ENCODE peak calls at places on chromosomes 1 and 21, in nine cellular contexts. S, Y, P, U, A, B, K, V and M are unnamed samples.

GRCh38 chr1:226310123-226310540 is 1.2 kb upstream of the LIN9 start:
- DNase-seq in S (no peak), Y (no peak), P (no peak), U (no peak), A (no peak), B (no peak), K (no peak), V (no peak), M (no peak)

GRCh38 chr1:109880961-109881894 is 29.4 kb upstream of the CSF1 start:
- DNase-seq in S (no peak), Y (no peak), P (peak; percentile 70), U (no peak), A (no peak), B (peak; percentile 16), K (no peak), V (no peak), M (no peak)

GRCh38 chr1:230113605-230114241 is 46.7 kb downstream of the GALNT2 start:
- DNase-seq in S (peak; percentile 95), Y (no peak), P (peak; percentile 58), U (no peak), A (no peak), B (peak; percentile 81), K (peak; percentile 88), V (no peak), M (no peak)

GRCh38 chr1:198918920-198919319 is 280.1 kb downstream of the PTPRC start:
- DNase-seq in S (peak; percentile 83), Y (no peak), P (no peak), U (no peak), A (no peak), B (peak; percentile 28), K (peak; percentile 58), V (no peak), M (no peak)

GRCh38 chr1:1347663-1348419 is 1.4 kb downstream of the DVL1 start:
- DNase-seq in S (no peak), Y (peak; percentile 54), P (no peak), U (no peak), A (no peak), B (no peak), K (no peak), V (no peak), M (peak; percentile 58)

GRCh38 chr21:41290106-41290799 is 26.3 kb upstream of the FAM3B start:
- DNase-seq in S (no peak), Y (no peak), P (no peak), U (no peak), A (no peak), B (no peak), K (no peak), V (no peak), M (no peak)

GRCh38 chr21:36261459-36261858 is 58.5 kb upstream of the MORC3 start:
- DNase-seq in S (no peak), Y (no peak), P (no peak), U (no peak), A (no peak), B (no peak), K (no peak), V (no peak), M (no peak)

GRCh38 chr21:16192900-16193299 is 463.1 kb downstream of the USP25 start:
- DNase-seq in S (peak; percentile 95), Y (peak; percentile 2), P (no peak), U (no peak), A (no peak), B (peak; percentile 53), K (peak; percentile 57), V (no peak), M (no peak)

GRCh38 chr1:151825811-151826660 is 5.6 kb downstream of the RORC start:
- DNase-seq in S (no peak), Y (no peak), P (peak; percentile 62), U (no peak), A (no peak), B (no peak), K (no peak), V (no peak), M (no peak)

GRCh38 chr1:235763962-235764361 is 102.7 kb downstream of the LYST start:
- DNase-seq in S (peak; percentile 44), Y (no peak), P (no peak), U (no peak), A (no peak), B (no peak), K (no peak), V (no peak), M (no peak)

DNA sequence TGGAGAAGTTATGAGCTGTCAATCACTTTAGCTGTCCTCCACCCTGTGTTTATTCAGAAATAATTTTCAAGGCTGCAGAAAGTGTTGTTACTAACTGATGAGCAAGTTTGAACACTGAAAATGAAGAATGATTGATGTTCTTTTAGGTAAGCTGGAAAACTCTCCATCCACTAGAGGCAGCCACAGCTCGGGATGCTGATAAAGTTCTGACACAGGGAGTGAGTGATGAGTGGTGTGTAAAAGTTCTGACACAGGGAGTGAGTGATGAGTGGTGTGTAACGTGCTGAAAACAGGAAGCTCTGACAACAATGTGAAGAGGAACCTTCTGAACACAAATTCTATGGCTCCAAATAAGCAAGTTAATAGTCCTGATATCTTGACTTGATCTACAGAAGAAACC is 197.5 kb upstream of the PTBP2 start:
- DNase-seq in S (no peak), Y (no peak), P (no peak), U (no peak), A (no peak), B (no peak), K (no peak), V (no peak), M (no peak)
- TF ChIP-seq CTCF in S (no peak), Y (no peak), P (no peak), U (no peak), A (no peak), B (no peak), K (no peak), V (no peak), M (no peak)

GRCh38 chr1:164623805-164624204 is 64.8 kb downstream of the PBX1 start:
- DNase-seq in S (no peak), Y (no peak), P (no peak), U (no peak), A (no peak), B (no peak), K (no peak), V (no peak), M (no peak)

GRCh38 chr1:164628758-164629157 is 69.8 kb downstream of the PBX1 start:
- DNase-seq in S (no peak), Y (no peak), P (no peak), U (no peak), A (no peak), B (no peak), K (no peak), V (no peak), M (no peak)

GRCh38 chr1:164622057-164622840 is 63.3 kb downstream of the PBX1 start:
- DNase-seq in S (no peak), Y (no peak), P (no peak), U (no peak), A (no peak), B (no peak), K (no peak), V (no peak), M (no peak)

GRCh38 chr1:164624393-164624792 is 65.4 kb downstream of the PBX1 start:
- DNase-seq in S (no peak), Y (no peak), P (no peak), U (no peak), A (no peak), B (no peak), K (no peak), V (no peak), M (no peak)

DNA sequence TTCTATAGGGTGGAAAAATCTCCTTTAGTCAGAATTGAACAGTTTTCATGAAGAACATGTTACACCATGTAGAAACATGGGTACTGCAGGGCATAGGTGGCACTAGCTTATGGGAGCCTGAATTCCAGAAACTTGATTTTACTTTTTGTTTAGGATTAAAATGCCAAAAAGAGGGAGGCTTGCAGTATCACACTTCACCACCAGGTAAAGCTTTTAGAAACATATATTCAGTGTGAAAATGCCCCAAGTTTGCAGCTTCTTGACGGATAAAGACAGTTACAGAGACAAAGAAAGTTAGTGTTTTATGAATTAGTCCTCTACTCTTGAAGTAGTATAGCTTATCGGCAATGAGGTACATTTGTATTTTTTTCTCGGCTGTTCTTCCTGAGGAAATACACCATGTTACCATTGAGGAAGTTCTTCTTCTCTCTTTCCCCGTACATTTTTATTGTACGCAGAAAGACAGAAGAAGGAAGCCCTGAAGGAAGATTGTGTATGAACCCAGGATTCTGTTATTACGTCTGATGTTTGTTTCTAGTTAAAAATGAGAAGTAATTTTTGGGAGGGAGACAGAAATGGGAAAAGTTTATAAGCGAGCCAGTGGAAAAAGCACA is 66.1 kb downstream of the PBX1 start:
- DNase-seq in S (no peak), Y (no peak), P (no peak), U (no peak), A (no peak), B (no peak), K (no peak), V (no peak), M (no peak)
- TF ChIP-seq CTCF in S (peak; percentile 14), Y (peak; percentile 29), P (peak; percentile 32), U (peak; percentile 34), A (peak; percentile 75), B (peak; percentile 64), K (no peak), V (no peak), M (peak; percentile 46)

GRCh38 chr1:10520497-10520896 is 45.7 kb downstream of the PEX14 start:
- DNase-seq in S (no peak), Y (no peak), P (no peak), U (no peak), A (no peak), B (no peak), K (no peak), V (no peak), M (no peak)

GRCh38 chr1:10517677-10517982 is 42.9 kb downstream of the PEX14 start:
- DNase-seq in S (no peak), Y (no peak), P (no peak), U (no peak), A (no peak), B (no peak), K (no peak), V (no peak), M (no peak)

GRCh38 chr1:10520952-10521351 is 46.2 kb downstream of the PEX14 start:
- DNase-seq in S (no peak), Y (no peak), P (no peak), U (no peak), A (no peak), B (no peak), K (no peak), V (no peak), M (no peak)

GRCh38 chr1:10516925-10517676 is 42.4 kb downstream of the PEX14 start:
- DNase-seq in S (no peak), Y (no peak), P (no peak), U (no peak), A (no peak), B (peak; percentile 16), K (no peak), V (no peak), M (no peak)

GRCh38 chr1:10519016-10519417 is 44.3 kb downstream of the PEX14 start:
- DNase-seq in S (no peak), Y (no peak), P (no peak), U (no peak), A (no peak), B (no peak), K (no peak), V (no peak), M (no peak)
- TF ChIP-seq CTCF in S (peak; percentile 12), Y (no peak), P (no peak), U (no peak), A (peak; percentile 10), B (no peak), K (no peak), V (no peak), M (no peak)

DNA sequence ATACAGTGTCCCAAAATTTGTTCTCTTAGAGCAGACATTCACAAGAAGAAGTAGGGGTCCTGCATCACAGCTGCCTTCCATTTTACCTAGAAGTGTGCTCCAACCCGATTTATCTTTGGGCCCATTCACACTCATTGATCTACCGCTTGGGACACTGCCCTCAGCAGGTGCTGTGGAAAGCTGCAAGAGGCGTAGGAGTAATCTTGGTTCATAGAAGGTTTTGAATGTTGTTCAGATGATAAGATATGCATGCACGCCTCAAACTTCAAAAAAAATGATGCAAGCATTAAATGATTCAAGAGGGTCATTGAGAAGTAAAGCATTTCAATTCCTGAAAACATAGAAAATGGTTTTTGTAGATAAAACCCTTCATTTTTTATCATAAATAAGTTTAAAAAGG is 18.6 kb upstream of the C1orf105 start:
- DNase-seq in S (no peak), Y (no peak), P (no peak), U (no peak), A (no peak), B (peak; percentile 31), K (no peak), V (no peak), M (no peak)
- TF ChIP-seq CTCF in S (no peak), Y (no peak), P (no peak), U (no peak), A (no peak), B (peak; percentile 41), K (no peak), V (no peak), M (peak; percentile 6)